ENCODE peak calls at places on chromosome 5, in six cellular contexts. D, C, S, B, Z and M are unnamed samples.

GRCh38 chr5:178236685-178237084 is 4.1 kb upstream of the PHYKPL start:
- DNase-seq in D (no peak), C (no peak), S (no peak), B (no peak), Z (no peak), M (no peak)

GRCh38 chr5:91491229-91491628 is 108.1 kb upstream of the ARRDC3 start:
- DNase-seq in D (no peak), C (no peak), S (no peak), B (no peak), Z (no peak), M (no peak)

GRCh38 chr5:107580902-107581823 is 89.6 kb downstream of the EFNA5 start:
- DNase-seq in D (peak; percentile 58), C (no peak), S (no peak), B (no peak), Z (no peak), M (no peak)

GRCh38 chr5:160071521-160072299 is 47.5 kb downstream of the PWWP2A start:
- DNase-seq in D (no peak), C (peak; percentile 59), S (no peak), B (no peak), Z (peak; percentile 43), M (peak; percentile 57)

GRCh38 chr5:11596185-11596584 is 308.1 kb downstream of the CTNND2 start:
- DNase-seq in D (no peak), C (no peak), S (no peak), B (no peak), Z (no peak), M (no peak)

GRCh38 chr5:94017579-94017978 is 276.2 kb upstream of the POU5F2 start:
- DNase-seq in D (peak; percentile 29), C (no peak), S (no peak), B (no peak), Z (no peak), M (no peak)

GRCh38 chr5:60334281-60334713 is 365.7 kb downstream of the DEPDC1B start:
- DNase-seq in D (peak; percentile 78), C (no peak), S (no peak), B (no peak), Z (no peak), M (no peak)

GRCh38 chr5:122424211-122424610 is 112.2 kb downstream of the SNCAIP start:
- DNase-seq in D (peak; percentile 8), C (no peak), S (no peak), B (no peak), Z (no peak), M (no peak)

GRCh38 chr5:172602712-172603289 is 38.3 kb upstream of the NEURL1B start:
- DNase-seq in D (no peak), C (no peak), S (no peak), B (peak; percentile 41), Z (peak; percentile 57), M (no peak)

GRCh38 chr5:137621306-137621705 is 114.6 kb downstream of the KLHL3 start:
- DNase-seq in D (no peak), C (no peak), S (no peak), B (peak; percentile 7), Z (no peak), M (no peak)

GRCh38 chr5:113663879-113664278 is 150.4 kb downstream of the YTHDC2 start:
- DNase-seq in D (peak; percentile 56), C (peak; percentile 80), S (peak; percentile 51), B (peak; percentile 93), Z (no peak), M (peak; percentile 64)

GRCh38 chr5:17105744-17106450 is 111.5 kb upstream of the BASP1 start:
- DNase-seq in D (peak; percentile 77), C (no peak), S (no peak), B (no peak), Z (no peak), M (no peak)

GRCh38 chr5:102481044-102481715 is 17.6 kb downstream of the SLCO6A1 start:
- DNase-seq in D (no peak), C (no peak), S (no peak), B (no peak), Z (no peak), M (no peak)

GRCh38 chr5:57488308-57488955 is 5.8 kb upstream of the ACTBL2 start:
- DNase-seq in D (peak; percentile 21), C (no peak), S (no peak), B (no peak), Z (no peak), M (no peak)
- TF ChIP-seq CTCF in D (no peak), C (no peak), S (no peak), B (no peak), Z (no peak), M (no peak)

GRCh38 chr5:908172-908571 is 15.5 kb downstream of the TRIP13 start:
- DNase-seq in D (no peak), C (no peak), S (no peak), B (peak; percentile 19), Z (peak; percentile 9), M (no peak)
- TF ChIP-seq CTCF in D (no peak), C (no peak), S (no peak), B (no peak), Z (no peak), M (no peak)

DNA sequence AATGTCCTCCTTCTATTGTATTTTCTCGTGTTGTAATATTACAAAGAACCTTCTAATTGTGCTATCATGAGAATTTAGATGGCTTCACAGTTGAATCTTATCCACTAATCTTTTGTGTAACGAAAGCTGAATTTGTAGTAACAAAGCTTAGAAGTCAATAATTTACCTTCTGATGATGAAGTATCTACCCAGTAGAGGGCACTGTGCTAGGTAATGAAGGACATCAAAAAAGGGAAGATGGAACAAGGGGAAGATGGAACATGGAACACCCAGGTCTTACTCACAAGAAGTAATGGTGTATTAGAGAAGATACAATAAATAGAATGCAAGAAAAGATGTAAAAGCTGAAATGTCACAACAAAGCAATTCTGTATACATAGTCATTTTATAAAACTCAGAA is 131.0 kb upstream of the CCNG1 start:
- DNase-seq in D (peak; percentile 40), C (no peak), S (no peak), B (no peak), Z (no peak), M (no peak)
- TF ChIP-seq CTCF in D (peak; percentile 38), C (no peak), S (no peak), B (peak; percentile 79), Z (no peak), M (peak; percentile 50)

DNA sequence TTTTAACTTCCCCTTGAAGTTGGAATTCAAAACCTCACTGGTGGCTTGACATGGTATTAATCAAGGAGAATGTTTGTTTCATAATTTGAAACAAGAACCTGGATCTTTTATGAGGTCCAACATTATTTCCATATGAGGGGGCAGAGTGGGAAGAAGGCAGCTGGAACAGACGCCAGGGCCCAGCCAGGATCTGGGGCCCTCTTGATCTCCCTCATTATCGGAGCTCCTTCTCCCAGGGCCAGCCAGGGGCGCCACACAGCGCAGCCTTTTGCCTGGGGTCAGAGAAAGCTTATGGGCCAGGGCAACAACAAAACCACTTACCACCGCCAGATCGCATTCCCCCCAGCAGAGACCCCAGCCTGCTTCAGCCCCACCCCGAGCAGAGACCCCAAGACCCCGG is 27.1 kb upstream of the NKD2 start:
- DNase-seq in D (no peak), C (no peak), S (no peak), B (peak; percentile 57), Z (no peak), M (no peak)
- TF ChIP-seq CTCF in D (no peak), C (no peak), S (no peak), B (no peak), Z (no peak), M (no peak)